ENCODE peak calls at places on chromosomes 7 and 10, in seven cellular contexts. F is CD8-positive, alpha-beta T cell; V is psoas muscle; O is stomach; S is astrocyte; Z is mammary epithelial cell; D is tibial nerve. U is an unnamed sample.

GRCh38 chr10:88707429-88708110 is 1.5 kb downstream of the LIPK start:
- DNase-seq in V (no peak), D (no peak), O (no peak), F (no peak), Z (peak; percentile 92), S (peak; percentile 87), U (peak; percentile 41)

GRCh38 chr10:124048371-124049290 is 44.8 kb downstream of the CHST15 start:
- DNase-seq in S (no peak), F (no peak), V (no peak), Z (no peak), D (no peak), O (no peak), U (no peak)

GRCh38 chr7:131400833-131401593 is 73.3 kb downstream of the MKLN1 start:
- DNase-seq in V (no peak), S (no peak), F (no peak), Z (no peak), O (no peak), D (no peak), U (peak; percentile 68)

GRCh38 chr7:139490130-139490529 is 6.7 kb upstream of the KLRG2 start:
- DNase-seq in D (no peak), F (no peak), S (peak; percentile 5), Z (peak; percentile 88), V (no peak), O (peak; percentile 79), U (no peak)

GRCh38 chr10:43825421-43825820 is 176.7 kb upstream of the ZNF32 start:
- DNase-seq in D (no peak), O (no peak), V (no peak), Z (no peak), S (no peak), F (no peak), U (no peak)

GRCh38 chr7:368651-369475 is 78.9 kb downstream of the FOXL3 start:
- DNase-seq in Z (peak; percentile 88), S (no peak), O (peak; percentile 29), F (no peak), V (peak; percentile 48), D (no peak), U (no peak)

GRCh38 chr7:79820387-79820786 is 314.2 kb upstream of the GNAI1 start:
- DNase-seq in S (peak; percentile 48), Z (peak; percentile 1), O (no peak), F (no peak), V (peak; percentile 63), D (peak; percentile 13), U (no peak)

GRCh38 chr7:5425507-5426225 is 2.0 kb upstream of the TNRC18 start:
- DNase-seq in D (peak; percentile 41), Z (peak; percentile 77), O (peak; percentile 65), F (no peak), V (peak; percentile 83), S (peak; percentile 80), U (peak; percentile 92)

GRCh38 chr7:33905389-33906032 is at the start of gene BMPER:
- DNase-seq in O (peak; percentile 49), F (no peak), V (peak; percentile 70), D (no peak), Z (peak; percentile 37), S (no peak), U (peak; percentile 60)
- H3K27me3 ChIP-seq in O (peaks cover 26% of the 10 kb centered on the region), F (peaks cover 7% of the 10 kb centered on the region), V (no peaks in the 10 kb centered on the region), D (no peaks in the 10 kb centered on the region), Z (peaks cover 10% of the 10 kb centered on the region), S (peaks cover 5% of the 10 kb centered on the region), U (no peaks in the 10 kb centered on the region)

GRCh38 chr7:137992738-137993394 is 9.0 kb downstream of the CREB3L2 start:
- DNase-seq in O (no peak), D (peak; percentile 78), S (peak; percentile 95), Z (peak; percentile 76), V (peak; percentile 78), F (no peak), U (peak; percentile 87)
- H3K4me1 ChIP-seq in O (peaks cover 76% of the 10 kb centered on the region), D (no peaks in the 10 kb centered on the region), S (peaks cover 64% of the 10 kb centered on the region), Z (peaks cover 40% of the 10 kb centered on the region), V (peaks cover 37% of the 10 kb centered on the region), F (no peaks in the 10 kb centered on the region), U (peaks cover 67% of the 10 kb centered on the region)

DNA sequence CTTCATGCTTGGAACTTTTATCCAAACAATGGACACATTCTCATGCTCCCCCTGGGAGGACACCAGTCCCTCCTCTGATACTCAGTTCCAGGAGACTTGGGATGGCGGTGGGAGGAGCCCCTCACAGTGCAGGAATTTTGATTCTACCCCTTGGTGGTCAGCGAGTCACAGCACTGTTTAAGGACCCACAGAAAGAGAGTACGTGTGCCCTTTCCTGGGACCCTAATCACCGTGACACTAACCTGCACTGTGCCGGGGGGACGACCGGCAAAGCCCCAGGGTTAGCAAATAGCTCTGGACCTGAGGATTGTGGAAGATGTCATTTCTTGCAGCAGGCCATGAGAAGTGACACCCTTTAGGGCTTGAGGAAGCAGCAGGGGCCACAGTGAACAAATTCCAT is 10.4 kb downstream of the AFAP1L2 start:
- DNase-seq in Z (no peak), S (no peak), V (no peak), D (no peak), F (no peak), O (no peak), U (no peak)
- H3K27me3 ChIP-seq in Z (no peaks in the 10 kb centered on the region), S (no peaks in the 10 kb centered on the region), V (peaks cover 5% of the 10 kb centered on the region), D (no peaks in the 10 kb centered on the region), F (no peaks in the 10 kb centered on the region), O (peaks cover 8% of the 10 kb centered on the region), U (peaks cover 12% of the 10 kb centered on the region)

GRCh38 chr7:140915948-140916555 is 8.7 kb downstream of the BRAF start:
- DNase-seq in V (no peak), D (no peak), O (no peak), S (no peak), F (no peak), Z (no peak), U (no peak)
- H3K4me1 ChIP-seq in V (peaks cover 7% of the 10 kb centered on the region), D (no peaks in the 10 kb centered on the region), O (peaks cover 26% of the 10 kb centered on the region), S (no peaks in the 10 kb centered on the region), F (peaks cover 12% of the 10 kb centered on the region), Z (peaks cover 6% of the 10 kb centered on the region), U (peaks cover 14% of the 10 kb centered on the region)

DNA sequence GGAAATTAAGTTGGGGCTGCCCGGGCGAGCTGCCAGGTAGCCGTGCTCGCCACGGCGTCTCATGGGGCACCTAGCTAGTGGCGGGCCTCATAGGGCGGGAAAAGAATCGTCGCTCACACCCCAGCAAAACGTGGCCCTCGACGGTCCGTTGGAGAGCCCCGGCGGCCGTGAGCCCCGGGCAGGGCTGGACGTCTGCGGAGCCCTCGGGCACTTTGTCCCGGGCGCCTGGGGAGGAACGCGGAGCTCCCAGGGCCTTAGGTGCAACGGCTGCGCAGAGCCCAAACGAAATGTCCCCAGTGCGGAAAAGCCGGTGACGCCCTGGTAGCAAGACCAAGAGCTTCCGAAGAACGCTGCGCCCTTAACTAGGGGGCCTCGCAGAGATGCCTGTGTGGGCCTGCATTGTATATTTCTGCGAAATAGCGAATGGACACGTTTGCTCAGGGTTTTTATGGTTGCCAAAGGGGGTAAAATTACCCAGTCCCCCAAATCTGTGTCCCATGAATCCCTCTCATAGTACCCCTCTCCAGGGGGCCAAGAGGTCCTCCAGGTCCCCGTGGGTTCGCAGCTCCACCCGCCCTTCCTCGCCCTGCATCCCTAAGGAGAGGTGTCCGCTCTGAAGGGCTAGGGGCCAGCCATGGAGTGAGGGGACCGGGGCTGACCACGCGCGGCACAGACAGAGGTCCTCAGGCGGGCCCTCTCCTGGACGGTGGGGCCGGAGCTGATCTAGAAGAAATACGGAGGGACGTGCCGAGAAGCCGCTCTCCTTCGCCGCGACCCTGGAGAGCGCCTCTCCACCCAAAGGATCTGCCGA is 1.0 kb upstream of the SFMBT2 start:
- DNase-seq in D (no peak), Z (no peak), O (no peak), S (no peak), V (no peak), F (no peak), U (no peak)
- H3K27me3 ChIP-seq in D (no peaks in the 10 kb centered on the region), Z (peaks cover 54% of the 10 kb centered on the region), O (peaks cover 61% of the 10 kb centered on the region), S (peaks cover 33% of the 10 kb centered on the region), V (peaks cover 5% of the 10 kb centered on the region), F (no peaks in the 10 kb centered on the region), U (peaks cover 19% of the 10 kb centered on the region)

DNA sequence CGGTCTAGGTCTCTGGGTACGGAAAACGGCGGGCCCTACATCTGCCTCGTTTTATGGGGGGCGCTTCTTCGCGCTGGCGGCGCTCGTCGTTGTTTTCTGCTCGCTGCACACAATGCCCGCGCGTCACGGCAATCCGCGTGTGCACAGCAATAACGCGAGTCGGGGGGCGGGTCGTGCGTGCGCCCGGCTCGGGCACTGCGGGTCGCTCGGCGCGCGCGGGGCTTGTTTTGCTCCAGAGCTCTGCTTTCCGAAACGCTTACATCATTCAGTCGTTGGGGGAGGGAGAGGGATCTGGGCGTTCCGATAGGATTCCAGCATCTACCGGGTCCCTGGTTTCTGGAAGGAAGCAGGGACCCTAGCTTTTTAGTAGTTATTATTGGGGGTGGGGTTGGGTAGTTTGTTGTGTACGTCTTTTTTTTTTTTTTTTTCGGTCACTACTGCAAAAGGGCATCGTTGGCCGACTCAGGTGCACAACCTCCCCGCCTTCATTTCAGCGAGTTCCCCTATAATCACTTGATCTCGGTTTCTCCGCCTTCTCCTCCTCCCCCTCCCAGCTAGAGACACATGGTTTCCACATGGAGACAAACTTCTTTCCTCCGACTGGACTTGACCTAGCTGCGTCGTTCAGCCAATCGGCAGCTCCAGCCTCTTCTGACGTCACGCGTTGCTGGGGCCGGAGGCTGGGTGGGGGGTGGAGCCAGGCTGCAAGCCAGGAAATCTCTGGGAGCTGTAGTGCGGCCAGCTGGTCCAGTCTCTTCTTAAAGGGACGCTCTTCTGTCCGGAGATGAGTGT is 3.5 kb downstream of the MXI1 start:
- DNase-seq in V (peak; percentile 99), S (peak; percentile 95), F (peak; percentile 77), D (peak; percentile 94), O (peak; percentile 98), Z (peak; percentile 98), U (peak; percentile 99)
- H3K4me1 ChIP-seq in V (peaks cover 18% of the 10 kb centered on the region), S (peaks cover 5% of the 10 kb centered on the region), F (peaks cover 22% of the 10 kb centered on the region), D (no peaks in the 10 kb centered on the region), O (peaks cover 29% of the 10 kb centered on the region), Z (peaks cover 11% of the 10 kb centered on the region), U (peaks cover 14% of the 10 kb centered on the region)

GRCh38 chr10:117166420-117167345 is 28.6 kb upstream of the VAX1 start:
- DNase-seq in F (no peak), V (no peak), D (no peak), S (no peak), O (no peak), Z (peak; percentile 48), U (no peak)
- H3K27me3 ChIP-seq in F (peaks cover 62% of the 10 kb centered on the region), V (peaks cover 40% of the 10 kb centered on the region), D (no peaks in the 10 kb centered on the region), S (peaks cover 88% of the 10 kb centered on the region), O (peaks cover 100% of the 10 kb centered on the region), Z (peaks cover 51% of the 10 kb centered on the region), U (peaks cover 90% of the 10 kb centered on the region)

GRCh38 chr7:130162196-130162595 is 43.0 kb downstream of the TMEM209 start:
- DNase-seq in F (no peak), O (no peak), D (no peak), Z (no peak), V (no peak), S (no peak), U (no peak)
- H3K4me1 ChIP-seq in F (no peaks in the 10 kb centered on the region), O (no peaks in the 10 kb centered on the region), D (no peaks in the 10 kb centered on the region), Z (no peaks in the 10 kb centered on the region), V (no peaks in the 10 kb centered on the region), S (no peaks in the 10 kb centered on the region), U (no peaks in the 10 kb centered on the region)

GRCh38 chr7:27133409-27134157 is 3.0 kb upstream of the HOXA4 start:
- DNase-seq in D (no peak), S (peak; percentile 8), V (no peak), Z (peak; percentile 57), O (no peak), F (no peak), U (no peak)
- H3K27me3 ChIP-seq in D (no peaks in the 10 kb centered on the region), S (peaks cover 82% of the 10 kb centered on the region), V (no peaks in the 10 kb centered on the region), Z (no peaks in the 10 kb centered on the region), O (peaks cover 99% of the 10 kb centered on the region), F (peaks cover 18% of the 10 kb centered on the region), U (no peaks in the 10 kb centered on the region)

U was measured in adipocyte.